ENCODE peak calls at places on chromosome 17, in six cellular contexts. One of them, this sample, is unnamed.

GRCh38 chr17:69012895-69013805 is 47.6 kb downstream of the ABCA9 start:
- DNase-seq in upper lobe of right lung: no peak
- DNase-seq in AG04449: no peak
- DNase-seq in foreskin fibroblast: peak
- DNase-seq in hypothalamus: no peak
- DNase-seq in COLO829: peak
- DNase-seq in this sample: no peak

GRCh38 chr17:42414782-42415409 is 8.2 kb downstream of the CAVIN1 start:
- DNase-seq in upper lobe of right lung: peak
- DNase-seq in foreskin fibroblast: no peak
- DNase-seq in AG04449: no peak
- DNase-seq in COLO829: no peak
- DNase-seq in hypothalamus: no peak
- DNase-seq in this sample: no peak

GRCh38 chr17:40345161-40346034 is 19.1 kb downstream of the GJD3 start:
- DNase-seq in COLO829: peak
- DNase-seq in hypothalamus: no peak
- DNase-seq in upper lobe of right lung: peak
- DNase-seq in foreskin fibroblast: peak
- DNase-seq in AG04449: no peak
- DNase-seq in this sample: no peak

GRCh38 chr17:28379814-28380571 is 8.5 kb downstream of the SARM1 start:
- DNase-seq in upper lobe of right lung: peak
- DNase-seq in AG04449: no peak
- DNase-seq in COLO829: no peak
- DNase-seq in hypothalamus: no peak
- DNase-seq in foreskin fibroblast: peak
- DNase-seq in this sample: no peak

GRCh38 chr17:80706454-80706853 is 161.8 kb downstream of the RPTOR start:
- DNase-seq in upper lobe of right lung: no peak
- DNase-seq in hypothalamus: no peak
- DNase-seq in AG04449: no peak
- DNase-seq in COLO829: no peak
- DNase-seq in foreskin fibroblast: no peak
- DNase-seq in this sample: peak

GRCh38 chr17:19013806-19014627 is 9.5 kb upstream of the FAM83G start:
- DNase-seq in COLO829: no peak
- DNase-seq in upper lobe of right lung: no peak
- DNase-seq in AG04449: no peak
- DNase-seq in hypothalamus: no peak
- DNase-seq in foreskin fibroblast: peak
- DNase-seq in this sample: no peak

GRCh38 chr17:70773210-70773609 is 603.9 kb downstream of the KCNJ2 start:
- DNase-seq in upper lobe of right lung: no peak
- DNase-seq in COLO829: no peak
- DNase-seq in foreskin fibroblast: no peak
- DNase-seq in hypothalamus: no peak
- DNase-seq in AG04449: no peak
- DNase-seq in this sample: no peak

GRCh38 chr17:63647065-63647725 is 25.0 kb downstream of the MAP3K3 start:
- DNase-seq in hypothalamus: no peak
- DNase-seq in AG04449: peak
- DNase-seq in foreskin fibroblast: no peak
- DNase-seq in COLO829: no peak
- DNase-seq in upper lobe of right lung: no peak
- DNase-seq in this sample: no peak

GRCh38 chr17:42221886-42222745 is 27.8 kb upstream of the GHDC start:
- DNase-seq in hypothalamus: no peak
- DNase-seq in foreskin fibroblast: peak
- DNase-seq in AG04449: no peak
- DNase-seq in COLO829: peak
- DNase-seq in upper lobe of right lung: no peak
- DNase-seq in this sample: peak

GRCh38 chr17:11825902-11826301 is 171.4 kb downstream of the ZNF18 start:
- DNase-seq in AG04449: no peak
- DNase-seq in upper lobe of right lung: no peak
- DNase-seq in foreskin fibroblast: no peak
- DNase-seq in COLO829: no peak
- DNase-seq in hypothalamus: no peak
- DNase-seq in this sample: no peak

GRCh38 chr17:77422104-77422782 is 281.5 kb downstream of the SEC14L1 start:
- DNase-seq in AG04449: no peak
- DNase-seq in foreskin fibroblast: no peak
- DNase-seq in COLO829: no peak
- DNase-seq in hypothalamus: no peak
- DNase-seq in upper lobe of right lung: no peak
- DNase-seq in this sample: no peak

GRCh38 chr17:50758989-50759544 is 8.3 kb downstream of the ANKRD40CL start:
- DNase-seq in AG04449: no peak
- DNase-seq in COLO829: no peak
- DNase-seq in foreskin fibroblast: no peak
- DNase-seq in upper lobe of right lung: no peak
- DNase-seq in hypothalamus: no peak
- DNase-seq in this sample: no peak

GRCh38 chr17:30344283-30345088 is 10.6 kb upstream of the TMIGD1 start:
- DNase-seq in AG04449: peak
- DNase-seq in foreskin fibroblast: peak
- DNase-seq in COLO829: peak
- DNase-seq in upper lobe of right lung: peak
- DNase-seq in hypothalamus: peak
- DNase-seq in this sample: peak

GRCh38 chr17:4195306-4195705 is 52.3 kb downstream of the CYB5D2 start:
- DNase-seq in COLO829: no peak
- DNase-seq in AG04449: no peak
- DNase-seq in upper lobe of right lung: no peak
- DNase-seq in foreskin fibroblast: peak
- DNase-seq in hypothalamus: no peak
- DNase-seq in this sample: no peak

GRCh38 chr17:751269-752001 is 629 bp downstream of the GEMIN4 start:
- DNase-seq in upper lobe of right lung: peak
- DNase-seq in foreskin fibroblast: peak
- DNase-seq in hypothalamus: no peak
- DNase-seq in COLO829: no peak
- DNase-seq in AG04449: no peak
- DNase-seq in this sample: peak

GRCh38 chr17:76696763-76697701 is 13.7 kb downstream of the MXRA7 start:
- DNase-seq in AG04449: no peak
- DNase-seq in foreskin fibroblast: no peak
- DNase-seq in upper lobe of right lung: no peak
- DNase-seq in COLO829: no peak
- DNase-seq in hypothalamus: no peak
- DNase-seq in this sample: no peak

GRCh38 chr17:18953231-18953728 is 1.3 kb downstream of the SLC5A10 start:
- DNase-seq in AG04449: no peak
- DNase-seq in foreskin fibroblast: no peak
- DNase-seq in hypothalamus: no peak
- DNase-seq in upper lobe of right lung: peak
- DNase-seq in COLO829: no peak
- DNase-seq in this sample: no peak

GRCh38 chr17:5211458-5211857 is 19.8 kb upstream of the ZNF594 start:
- DNase-seq in hypothalamus: no peak
- DNase-seq in COLO829: no peak
- DNase-seq in upper lobe of right lung: no peak
- DNase-seq in foreskin fibroblast: no peak
- DNase-seq in AG04449: no peak
- DNase-seq in this sample: no peak

GRCh38 chr17:52148969-52149351 is 9.6 kb downstream of the CA10 start:
- DNase-seq in hypothalamus: no peak
- DNase-seq in AG04449: no peak
- DNase-seq in foreskin fibroblast: no peak
- DNase-seq in upper lobe of right lung: no peak
- DNase-seq in COLO829: no peak
- DNase-seq in this sample: no peak